ENCODE peak calls at places on chromosomes 7 and 10, in eight cellular contexts. One of them, this sample, is unnamed.

GRCh38 chr10:1662361-1663025 is 74.8 kb downstream of the ADARB2 start:
- DNase-seq in RCC 7860: no peak
- DNase-seq in upper lobe of right lung: no peak
- DNase-seq in activated CD8-positive, alpha-beta T cell treated with anti-CD3 and anti-CD28 coated beads, Interleukin-2, amount 10 ng/mL, durations not matched to agents 7 days and 5 days: no peak
- DNase-seq in left cardiac atrium: no peak
- DNase-seq in nephron progenitor cell: no peak
- DNase-seq in ELF-1: no peak
- DNase-seq in iPS DF 6.9: no peak
- DNase-seq in this sample: no peak

GRCh38 chr7:99038086-99038855 is 105.6 kb downstream of the SMURF1 start:
- DNase-seq in RCC 7860: no peak
- DNase-seq in upper lobe of right lung: no peak
- DNase-seq in activated CD8-positive, alpha-beta T cell treated with anti-CD3 and anti-CD28 coated beads, Interleukin-2, amount 10 ng/mL, durations not matched to agents 7 days and 5 days: no peak
- DNase-seq in left cardiac atrium: no peak
- DNase-seq in nephron progenitor cell: no peak
- DNase-seq in ELF-1: no peak
- DNase-seq in iPS DF 6.9: no peak
- DNase-seq in this sample: no peak

GRCh38 chr7:34133983-34134782 is 228.8 kb downstream of the BMPER start:
- DNase-seq in RCC 7860: peak; percentile 47
- DNase-seq in upper lobe of right lung: no peak
- DNase-seq in activated CD8-positive, alpha-beta T cell treated with anti-CD3 and anti-CD28 coated beads, Interleukin-2, amount 10 ng/mL, durations not matched to agents 7 days and 5 days: peak; percentile 29
- DNase-seq in left cardiac atrium: peak; percentile 77
- DNase-seq in nephron progenitor cell: peak; percentile 82
- DNase-seq in ELF-1: peak; percentile 74
- DNase-seq in iPS DF 6.9: peak; percentile 50
- DNase-seq in this sample: peak; percentile 81

GRCh38 chr10:103696411-103697145 is 158.8 kb downstream of the SH3PXD2A start:
- DNase-seq in RCC 7860: peak; percentile 87
- DNase-seq in upper lobe of right lung: no peak
- DNase-seq in activated CD8-positive, alpha-beta T cell treated with anti-CD3 and anti-CD28 coated beads, Interleukin-2, amount 10 ng/mL, durations not matched to agents 7 days and 5 days: peak; percentile 87
- DNase-seq in left cardiac atrium: peak; percentile 88
- DNase-seq in nephron progenitor cell: peak; percentile 23
- DNase-seq in ELF-1: peak; percentile 88
- DNase-seq in iPS DF 6.9: peak; percentile 37
- DNase-seq in this sample: peak; percentile 80

GRCh38 chr10:35166607-35167006 is 40.0 kb downstream of the CREM start:
- DNase-seq in RCC 7860: no peak
- DNase-seq in upper lobe of right lung: no peak
- DNase-seq in activated CD8-positive, alpha-beta T cell treated with anti-CD3 and anti-CD28 coated beads, Interleukin-2, amount 10 ng/mL, durations not matched to agents 7 days and 5 days: no peak
- DNase-seq in left cardiac atrium: no peak
- DNase-seq in nephron progenitor cell: no peak
- DNase-seq in ELF-1: no peak
- DNase-seq in iPS DF 6.9: no peak
- DNase-seq in this sample: no peak

GRCh38 chr10:28676297-28676967 is 889 bp upstream of the BAMBI start:
- DNase-seq in RCC 7860: no peak
- DNase-seq in upper lobe of right lung: no peak
- DNase-seq in activated CD8-positive, alpha-beta T cell treated with anti-CD3 and anti-CD28 coated beads, Interleukin-2, amount 10 ng/mL, durations not matched to agents 7 days and 5 days: peak; percentile 33
- DNase-seq in left cardiac atrium: no peak
- DNase-seq in nephron progenitor cell: peak; percentile 54
- DNase-seq in ELF-1: peak; percentile 91
- DNase-seq in iPS DF 6.9: no peak
- DNase-seq in this sample: no peak

GRCh38 chr10:78981970-78982281 is 86.8 kb upstream of the ZMIZ1 start:
- DNase-seq in RCC 7860: no peak
- DNase-seq in upper lobe of right lung: no peak
- DNase-seq in activated CD8-positive, alpha-beta T cell treated with anti-CD3 and anti-CD28 coated beads, Interleukin-2, amount 10 ng/mL, durations not matched to agents 7 days and 5 days: no peak
- DNase-seq in left cardiac atrium: no peak
- DNase-seq in nephron progenitor cell: no peak
- DNase-seq in ELF-1: peak; percentile 56
- DNase-seq in iPS DF 6.9: no peak
- DNase-seq in this sample: no peak

GRCh38 chr7:11746591-11746990 is 85.4 kb downstream of the THSD7A start:
- DNase-seq in RCC 7860: no peak
- DNase-seq in upper lobe of right lung: no peak
- DNase-seq in activated CD8-positive, alpha-beta T cell treated with anti-CD3 and anti-CD28 coated beads, Interleukin-2, amount 10 ng/mL, durations not matched to agents 7 days and 5 days: no peak
- DNase-seq in left cardiac atrium: no peak
- DNase-seq in nephron progenitor cell: no peak
- DNase-seq in ELF-1: no peak
- DNase-seq in iPS DF 6.9: no peak
- DNase-seq in this sample: no peak

GRCh38 chr10:116281780-116282179 is 8.8 kb upstream of the GFRA1 start:
- DNase-seq in RCC 7860: no peak
- DNase-seq in upper lobe of right lung: no peak
- DNase-seq in activated CD8-positive, alpha-beta T cell treated with anti-CD3 and anti-CD28 coated beads, Interleukin-2, amount 10 ng/mL, durations not matched to agents 7 days and 5 days: no peak
- DNase-seq in left cardiac atrium: no peak
- DNase-seq in nephron progenitor cell: no peak
- DNase-seq in ELF-1: no peak
- DNase-seq in iPS DF 6.9: no peak
- DNase-seq in this sample: no peak

GRCh38 chr7:17915796-17916195 is 24.5 kb downstream of the SNX13 start:
- DNase-seq in RCC 7860: no peak
- DNase-seq in upper lobe of right lung: no peak
- DNase-seq in activated CD8-positive, alpha-beta T cell treated with anti-CD3 and anti-CD28 coated beads, Interleukin-2, amount 10 ng/mL, durations not matched to agents 7 days and 5 days: no peak
- DNase-seq in left cardiac atrium: no peak
- DNase-seq in nephron progenitor cell: no peak
- DNase-seq in ELF-1: no peak
- DNase-seq in iPS DF 6.9: no peak
- DNase-seq in this sample: no peak

GRCh38 chr7:36692444-36692843 is 31.9 kb downstream of the AOAH start:
- DNase-seq in RCC 7860: no peak
- DNase-seq in upper lobe of right lung: no peak
- DNase-seq in activated CD8-positive, alpha-beta T cell treated with anti-CD3 and anti-CD28 coated beads, Interleukin-2, amount 10 ng/mL, durations not matched to agents 7 days and 5 days: no peak
- DNase-seq in left cardiac atrium: no peak
- DNase-seq in nephron progenitor cell: no peak
- DNase-seq in ELF-1: no peak
- DNase-seq in iPS DF 6.9: no peak
- DNase-seq in this sample: no peak

GRCh38 chr10:57638411-57638810 is 629.3 kb downstream of the IPMK start:
- DNase-seq in RCC 7860: no peak
- DNase-seq in upper lobe of right lung: no peak
- DNase-seq in activated CD8-positive, alpha-beta T cell treated with anti-CD3 and anti-CD28 coated beads, Interleukin-2, amount 10 ng/mL, durations not matched to agents 7 days and 5 days: no peak
- DNase-seq in left cardiac atrium: no peak
- DNase-seq in nephron progenitor cell: no peak
- DNase-seq in ELF-1: no peak
- DNase-seq in iPS DF 6.9: no peak
- DNase-seq in this sample: no peak

GRCh38 chr7:12569673-12570072 is 847 bp upstream of the SCIN start:
- DNase-seq in RCC 7860: no peak
- DNase-seq in upper lobe of right lung: no peak
- DNase-seq in activated CD8-positive, alpha-beta T cell treated with anti-CD3 and anti-CD28 coated beads, Interleukin-2, amount 10 ng/mL, durations not matched to agents 7 days and 5 days: no peak
- DNase-seq in left cardiac atrium: no peak
- DNase-seq in nephron progenitor cell: no peak
- DNase-seq in ELF-1: no peak
- DNase-seq in iPS DF 6.9: no peak
- DNase-seq in this sample: no peak

GRCh38 chr7:42128703-42129102 is 108.3 kb downstream of the GLI3 start:
- DNase-seq in RCC 7860: no peak
- DNase-seq in upper lobe of right lung: no peak
- DNase-seq in activated CD8-positive, alpha-beta T cell treated with anti-CD3 and anti-CD28 coated beads, Interleukin-2, amount 10 ng/mL, durations not matched to agents 7 days and 5 days: no peak
- DNase-seq in left cardiac atrium: no peak
- DNase-seq in nephron progenitor cell: no peak
- DNase-seq in ELF-1: peak; percentile 22
- DNase-seq in iPS DF 6.9: no peak
- DNase-seq in this sample: no peak

GRCh38 chr10:2121944-2122343 is 384.6 kb upstream of the ADARB2 start:
- DNase-seq in RCC 7860: no peak
- DNase-seq in upper lobe of right lung: no peak
- DNase-seq in activated CD8-positive, alpha-beta T cell treated with anti-CD3 and anti-CD28 coated beads, Interleukin-2, amount 10 ng/mL, durations not matched to agents 7 days and 5 days: no peak
- DNase-seq in left cardiac atrium: peak; percentile 28
- DNase-seq in nephron progenitor cell: no peak
- DNase-seq in ELF-1: no peak
- DNase-seq in iPS DF 6.9: no peak
- DNase-seq in this sample: no peak

GRCh38 chr10:47402681-47403301 is 18.7 kb upstream of the ZNF488 start:
- DNase-seq in RCC 7860: peak; percentile 94
- DNase-seq in upper lobe of right lung: no peak
- DNase-seq in activated CD8-positive, alpha-beta T cell treated with anti-CD3 and anti-CD28 coated beads, Interleukin-2, amount 10 ng/mL, durations not matched to agents 7 days and 5 days: no peak
- DNase-seq in left cardiac atrium: peak; percentile 64
- DNase-seq in nephron progenitor cell: no peak
- DNase-seq in ELF-1: peak; percentile 85
- DNase-seq in iPS DF 6.9: no peak
- DNase-seq in this sample: peak; percentile 76